ENCODE peak calls at places on chromosomes 7 and 10, in seven cellular contexts. One of them, this sample, is unnamed.

GRCh38 chr10:120477006-120477722 is 20.1 kb downstream of the PLPP4 start:
- DNase-seq in left cardiac atrium: no peak
- DNase-seq in stimulated activated CD8-positive, alpha-beta memory T cell treated with anti-CD3 and anti-CD28 coated beads, Interleukin-4, amount 100 ng/mL, for 4 hours: no peak
- DNase-seq in tibial nerve: no peak
- DNase-seq in EL: peak
- DNase-seq in activated CD8-positive, alpha-beta memory T cell treated with anti-CD3 and anti-CD28 coated beads for 4 hours: no peak
- DNase-seq in foreskin fibroblast: no peak
- DNase-seq in this sample: no peak

GRCh38 chr7:74013539-74014272 is 14.3 kb upstream of the ELN start:
- DNase-seq in left cardiac atrium: peak
- DNase-seq in stimulated activated CD8-positive, alpha-beta memory T cell treated with anti-CD3 and anti-CD28 coated beads, Interleukin-4, amount 100 ng/mL, for 4 hours: no peak
- DNase-seq in tibial nerve: no peak
- DNase-seq in EL: no peak
- DNase-seq in activated CD8-positive, alpha-beta memory T cell treated with anti-CD3 and anti-CD28 coated beads for 4 hours: no peak
- DNase-seq in foreskin fibroblast: no peak
- DNase-seq in this sample: peak

GRCh38 chr10:68284597-68284996 is 47.3 kb upstream of the HNRNPH3 start:
- DNase-seq in left cardiac atrium: no peak
- DNase-seq in stimulated activated CD8-positive, alpha-beta memory T cell treated with anti-CD3 and anti-CD28 coated beads, Interleukin-4, amount 100 ng/mL, for 4 hours: no peak
- DNase-seq in tibial nerve: no peak
- DNase-seq in EL: no peak
- DNase-seq in activated CD8-positive, alpha-beta memory T cell treated with anti-CD3 and anti-CD28 coated beads for 4 hours: no peak
- DNase-seq in foreskin fibroblast: peak
- DNase-seq in this sample: no peak

GRCh38 chr10:73956476-73957338 is 41.2 kb upstream of the VCL start:
- DNase-seq in left cardiac atrium: no peak
- DNase-seq in stimulated activated CD8-positive, alpha-beta memory T cell treated with anti-CD3 and anti-CD28 coated beads, Interleukin-4, amount 100 ng/mL, for 4 hours: no peak
- DNase-seq in tibial nerve: no peak
- DNase-seq in EL: peak
- DNase-seq in activated CD8-positive, alpha-beta memory T cell treated with anti-CD3 and anti-CD28 coated beads for 4 hours: no peak
- DNase-seq in foreskin fibroblast: peak
- DNase-seq in this sample: no peak

GRCh38 chr10:12351889-12352288 is 2.5 kb downstream of the CAMK1D start:
- DNase-seq in left cardiac atrium: no peak
- DNase-seq in stimulated activated CD8-positive, alpha-beta memory T cell treated with anti-CD3 and anti-CD28 coated beads, Interleukin-4, amount 100 ng/mL, for 4 hours: no peak
- DNase-seq in tibial nerve: no peak
- DNase-seq in EL: no peak
- DNase-seq in activated CD8-positive, alpha-beta memory T cell treated with anti-CD3 and anti-CD28 coated beads for 4 hours: no peak
- DNase-seq in foreskin fibroblast: no peak
- DNase-seq in this sample: no peak

GRCh38 chr10:92119340-92119739 is 171.5 kb downstream of the CPEB3 start:
- DNase-seq in left cardiac atrium: no peak
- DNase-seq in stimulated activated CD8-positive, alpha-beta memory T cell treated with anti-CD3 and anti-CD28 coated beads, Interleukin-4, amount 100 ng/mL, for 4 hours: no peak
- DNase-seq in tibial nerve: no peak
- DNase-seq in EL: no peak
- DNase-seq in activated CD8-positive, alpha-beta memory T cell treated with anti-CD3 and anti-CD28 coated beads for 4 hours: no peak
- DNase-seq in foreskin fibroblast: no peak
- DNase-seq in this sample: no peak

GRCh38 chr7:111210996-111211395 is 120.1 kb downstream of the LRRN3 start:
- DNase-seq in left cardiac atrium: no peak
- DNase-seq in stimulated activated CD8-positive, alpha-beta memory T cell treated with anti-CD3 and anti-CD28 coated beads, Interleukin-4, amount 100 ng/mL, for 4 hours: no peak
- DNase-seq in tibial nerve: no peak
- DNase-seq in EL: peak
- DNase-seq in activated CD8-positive, alpha-beta memory T cell treated with anti-CD3 and anti-CD28 coated beads for 4 hours: no peak
- DNase-seq in foreskin fibroblast: peak
- DNase-seq in this sample: no peak

GRCh38 chr7:14899065-14899464 is 3.5 kb downstream of the DGKB start:
- DNase-seq in left cardiac atrium: no peak
- DNase-seq in stimulated activated CD8-positive, alpha-beta memory T cell treated with anti-CD3 and anti-CD28 coated beads, Interleukin-4, amount 100 ng/mL, for 4 hours: no peak
- DNase-seq in tibial nerve: no peak
- DNase-seq in EL: no peak
- DNase-seq in activated CD8-positive, alpha-beta memory T cell treated with anti-CD3 and anti-CD28 coated beads for 4 hours: no peak
- DNase-seq in foreskin fibroblast: peak
- DNase-seq in this sample: no peak

GRCh38 chr7:131235489-131236317 is 92.0 kb upstream of the MKLN1 start:
- DNase-seq in left cardiac atrium: peak
- DNase-seq in stimulated activated CD8-positive, alpha-beta memory T cell treated with anti-CD3 and anti-CD28 coated beads, Interleukin-4, amount 100 ng/mL, for 4 hours: peak
- DNase-seq in tibial nerve: no peak
- DNase-seq in EL: peak
- DNase-seq in activated CD8-positive, alpha-beta memory T cell treated with anti-CD3 and anti-CD28 coated beads for 4 hours: peak
- DNase-seq in foreskin fibroblast: peak
- DNase-seq in this sample: no peak

GRCh38 chr7:24786941-24787340 is 29.7 kb upstream of the GSDME start:
- DNase-seq in left cardiac atrium: no peak
- DNase-seq in stimulated activated CD8-positive, alpha-beta memory T cell treated with anti-CD3 and anti-CD28 coated beads, Interleukin-4, amount 100 ng/mL, for 4 hours: no peak
- DNase-seq in tibial nerve: no peak
- DNase-seq in EL: peak
- DNase-seq in activated CD8-positive, alpha-beta memory T cell treated with anti-CD3 and anti-CD28 coated beads for 4 hours: no peak
- DNase-seq in foreskin fibroblast: peak
- DNase-seq in this sample: peak

GRCh38 chr10:5813341-5814109 is at the start of gene GDI2:
- DNase-seq in left cardiac atrium: peak
- DNase-seq in stimulated activated CD8-positive, alpha-beta memory T cell treated with anti-CD3 and anti-CD28 coated beads, Interleukin-4, amount 100 ng/mL, for 4 hours: peak
- DNase-seq in tibial nerve: peak
- DNase-seq in EL: peak
- DNase-seq in activated CD8-positive, alpha-beta memory T cell treated with anti-CD3 and anti-CD28 coated beads for 4 hours: peak
- DNase-seq in foreskin fibroblast: peak
- DNase-seq in this sample: peak

GRCh38 chr7:129298268-129298893 is 73.6 kb downstream of the AHCYL2 start:
- DNase-seq in left cardiac atrium: peak
- DNase-seq in stimulated activated CD8-positive, alpha-beta memory T cell treated with anti-CD3 and anti-CD28 coated beads, Interleukin-4, amount 100 ng/mL, for 4 hours: peak
- DNase-seq in tibial nerve: peak
- DNase-seq in EL: peak
- DNase-seq in activated CD8-positive, alpha-beta memory T cell treated with anti-CD3 and anti-CD28 coated beads for 4 hours: no peak
- DNase-seq in foreskin fibroblast: peak
- DNase-seq in this sample: peak

GRCh38 chr10:129341131-129341530 is 125.9 kb upstream of the MGMT start:
- DNase-seq in left cardiac atrium: no peak
- DNase-seq in stimulated activated CD8-positive, alpha-beta memory T cell treated with anti-CD3 and anti-CD28 coated beads, Interleukin-4, amount 100 ng/mL, for 4 hours: no peak
- DNase-seq in tibial nerve: no peak
- DNase-seq in EL: no peak
- DNase-seq in activated CD8-positive, alpha-beta memory T cell treated with anti-CD3 and anti-CD28 coated beads for 4 hours: no peak
- DNase-seq in foreskin fibroblast: no peak
- DNase-seq in this sample: no peak

GRCh38 chr10:44882146-44882720 is 28.9 kb upstream of the TMEM72 start:
- DNase-seq in left cardiac atrium: no peak
- DNase-seq in stimulated activated CD8-positive, alpha-beta memory T cell treated with anti-CD3 and anti-CD28 coated beads, Interleukin-4, amount 100 ng/mL, for 4 hours: no peak
- DNase-seq in tibial nerve: no peak
- DNase-seq in EL: no peak
- DNase-seq in activated CD8-positive, alpha-beta memory T cell treated with anti-CD3 and anti-CD28 coated beads for 4 hours: no peak
- DNase-seq in foreskin fibroblast: no peak
- DNase-seq in this sample: no peak

This sample was measured in heart right ventricle.